ENCODE peak calls at places on chromosomes 12 and 14, in nine cellular contexts. H is GM23248; L is uterus; K is psoas muscle; B is thoracic aorta; C is mesenchymal stem cell; O is cardiac muscle cell; D is CD8-positive, alpha-beta T cell; Z is pancreas. T is an unnamed sample. For H3K4me1 and H3K36me3, the result is how much of the 10 kb centered on the place peaks cover.

GRCh38 chr12:70920251-70920851 is at the start of gene PTPRR:
- DNase-seq in O (peak), K (no peak), Z (peak), D (no peak), B (no peak), L (no peak), C (no peak), H (no peak), T (no peak)

GRCh38 chr12:120181991-120182631 is 12.4 kb downstream of the GCN1 start:
- DNase-seq in C (peak), L (no peak), B (no peak), K (peak), H (peak), O (no peak), Z (no peak), D (no peak), T (peak)

GRCh38 chr12:6791931-6792520 is 2.7 kb downstream of the CD4 start:
- DNase-seq in C (no peak), K (no peak), O (no peak), L (no peak), B (no peak), H (no peak), Z (no peak), D (no peak), T (no peak)

GRCh38 chr12:120710805-120711296 is 593 bp downstream of the UNC119B start:
- DNase-seq in C (peak), H (peak), K (peak), L (peak), Z (peak), D (peak), B (no peak), O (peak), T (peak)

GRCh38 chr12:2531371-2531770 is 263.4 kb upstream of the FKBP4 start:
- DNase-seq in H (no peak), B (no peak), D (no peak), C (peak), Z (no peak), L (no peak), O (no peak), K (no peak), T (no peak)

GRCh38 chr12:4107436-4107878 is 166.1 kb upstream of the CCND2 start:
- DNase-seq in H (peak), D (peak), B (no peak), C (peak), L (peak), Z (no peak), K (no peak), O (peak), T (peak)

GRCh38 chr12:77189463-77189862 is 124.1 kb upstream of the E2F7 start:
- DNase-seq in C (peak), H (peak), B (no peak), Z (no peak), L (no peak), D (no peak), O (no peak), K (no peak), T (peak)

GRCh38 chr14:90368946-90369721 is 27.7 kb upstream of the CALM1 start:
- DNase-seq in L (no peak), K (no peak), H (peak), B (no peak), Z (no peak), O (no peak), C (peak), D (no peak), T (no peak)

GRCh38 chr12:98895086-98895651 is 250.1 kb downstream of the APAF1 start:
- DNase-seq in H (no peak), Z (peak), C (no peak), D (no peak), K (peak), B (no peak), L (no peak), O (peak), T (peak)

GRCh38 chr12:42756841-42757661 is 167.5 kb upstream of the PRICKLE1 start:
- DNase-seq in B (no peak), O (peak), C (peak), D (no peak), L (peak), H (peak), K (no peak), Z (no peak), T (peak)

GRCh38 chr12:59736786-59737185 is 141.0 kb downstream of the SLC16A7 start:
- DNase-seq in L (no peak), B (no peak), Z (no peak), H (peak), C (peak), D (no peak), O (no peak), K (no peak), T (peak)

GRCh38 chr12:31363826-31364225 is 37.9 kb upstream of the SINHCAF start:
- DNase-seq in B (no peak), C (no peak), H (no peak), K (no peak), O (no peak), L (no peak), D (no peak), Z (no peak), T (no peak)

GRCh38 chr12:89768586-89769482 is 60.2 kb upstream of the ATP2B1 start:
- DNase-seq in Z (no peak), L (no peak), B (no peak), O (no peak), D (no peak), H (peak), K (no peak), C (peak), T (peak)

GRCh38 chr12:69685810-69686209 is 13.3 kb downstream of the BEST3 start:
- DNase-seq in K (no peak), H (peak), L (no peak), B (no peak), D (no peak), C (no peak), Z (no peak), O (no peak), T (peak)

GRCh38 chr14:39229222-39229543 is 4.5 kb upstream of the MIA2 start:
- DNase-seq in B (no peak), H (peak), Z (no peak), K (no peak), O (no peak), D (peak), C (no peak), L (no peak), T (no peak)

GRCh38 chr14:69770559-69770958 is 3.6 kb downstream of the SRSF5 start:
- DNase-seq in O (no peak), H (no peak), B (no peak), D (no peak), K (no peak), C (no peak), L (no peak), Z (no peak), T (no peak)
- H3K4me1 ChIP-seq in O (under half), H (under half), B (under half), D (half or more), K (under half), C (under half), L (under half), Z (under half), T (under half)

GRCh38 chr14:74892745-74893144 is 11.0 kb downstream of the DLST start:
- DNase-seq in O (no peak), K (no peak), D (no peak), B (no peak), C (no peak), H (no peak), L (no peak), Z (no peak), T (no peak)

GRCh38 chr14:74890262-74890661 is 8.5 kb downstream of the DLST start:
- DNase-seq in L (no peak), Z (no peak), O (no peak), H (no peak), C (no peak), D (no peak), B (no peak), K (no peak), T (no peak)

GRCh38 chr14:74893614-74894091 is 11.9 kb downstream of the DLST start:
- DNase-seq in O (no peak), Z (no peak), K (no peak), B (no peak), H (no peak), D (no peak), L (no peak), C (no peak), T (no peak)

GRCh38 chr14:74888164-74889158 is 6.7 kb downstream of the DLST start:
- DNase-seq in L (no peak), C (peak), Z (no peak), D (no peak), O (no peak), K (no peak), H (peak), B (no peak), T (no peak)

GRCh38 chr14:74891870-74892269 is 10.2 kb downstream of the DLST start:
- DNase-seq in B (no peak), H (peak), Z (no peak), D (no peak), O (no peak), C (no peak), K (no peak), L (no peak), T (peak)
- H3K36me3 ChIP-seq in B (half or more), H (half or more), Z (under half), D (half or more), O (half or more), C (under half), K (under half), L (under half), T (half or more)

DNA sequence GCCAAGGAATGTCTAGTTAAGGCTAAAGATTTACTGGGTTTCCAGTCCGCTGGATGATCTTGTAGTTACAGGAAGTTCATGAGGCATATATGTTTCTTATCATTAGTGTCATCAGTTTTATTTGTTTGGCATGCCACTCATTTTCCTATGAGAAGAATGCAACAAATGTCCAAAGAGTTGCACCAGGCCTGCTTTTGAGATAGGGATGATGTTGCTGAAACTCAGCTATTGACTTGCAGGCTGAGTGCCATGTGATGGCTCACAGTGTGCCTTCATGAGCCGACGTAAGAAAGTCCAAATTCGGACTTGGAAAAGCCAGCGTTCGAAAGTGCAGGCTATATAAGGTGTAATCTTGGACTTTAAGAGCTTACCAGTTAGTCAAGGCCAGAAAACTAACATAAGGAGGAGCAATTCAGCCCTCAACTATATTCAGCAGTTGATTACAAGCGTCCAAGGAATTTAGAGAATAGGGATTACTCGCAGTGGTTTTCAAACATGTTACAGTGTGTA is 101.4 kb downstream of the LGMN start:
- DNase-seq in O (peak), B (no peak), H (peak), K (no peak), C (peak), Z (no peak), L (peak), D (no peak), T (peak)
- H3K4me1 ChIP-seq in O (under half), B (under half), H (half or more), K (under half), C (under half), Z (under half), L (under half), D (half or more), T (half or more)

GRCh38 chr14:53401646-53402045 is 248.5 kb upstream of the DDHD1 start:
- DNase-seq in O (no peak), L (no peak), K (no peak), D (no peak), B (no peak), H (no peak), C (peak), Z (no peak), T (no peak)

GRCh38 chr14:53399057-53399456 is 245.9 kb upstream of the DDHD1 start:
- DNase-seq in H (peak), Z (no peak), K (no peak), O (no peak), C (peak), B (no peak), L (no peak), D (no peak), T (peak)
- H3K36me3 ChIP-seq in H (under half), Z (under half), K (under half), O (under half), C (under half), B (under half), L (under half), D (under half), T (under half)

DNA sequence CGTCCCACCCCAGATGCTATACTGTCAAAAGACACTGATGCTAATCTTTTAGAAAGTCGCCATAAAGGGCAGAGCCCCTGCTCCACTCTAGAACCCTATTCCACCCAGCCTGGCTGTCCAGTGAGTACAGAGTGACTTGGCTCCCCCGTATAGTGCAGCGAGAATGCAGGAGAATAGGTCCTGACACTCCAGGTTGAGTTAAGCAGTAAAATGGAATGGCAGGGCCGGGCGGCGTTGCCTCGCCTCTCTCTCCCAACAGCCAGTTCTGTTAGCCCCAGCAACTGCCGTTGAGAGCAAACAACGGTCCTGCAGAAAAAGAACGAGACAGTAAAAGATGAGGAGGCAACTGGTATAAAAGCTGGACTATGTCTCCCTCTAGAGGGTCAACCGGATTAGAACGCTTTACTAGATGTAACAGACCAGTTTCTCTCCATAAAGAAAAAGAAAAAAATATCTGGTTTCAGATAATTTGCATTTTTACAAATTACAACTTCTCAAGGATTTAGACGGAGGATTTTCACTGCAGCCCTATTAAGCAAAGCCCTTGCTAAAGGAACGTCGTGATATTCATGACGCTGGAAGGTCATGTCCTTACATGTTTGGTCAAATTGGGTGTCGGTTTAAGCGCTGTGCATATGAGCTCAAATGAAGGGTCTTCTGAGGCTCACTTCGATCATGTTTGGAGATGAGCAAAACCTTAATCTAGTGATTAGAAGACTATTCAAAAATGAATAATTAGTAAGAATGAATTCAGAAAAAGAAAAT is 67.5 kb upstream of the USP15 start:
- DNase-seq in K (peak), C (peak), H (peak), O (peak), B (no peak), D (peak), Z (peak), L (peak), T (peak)
- H3K4me1 ChIP-seq in K (under half), C (under half), H (under half), O (under half), B (under half), D (under half), Z (under half), L (under half), T (under half)

GRCh38 chr12:124347335-124347734 is 52.4 kb downstream of the RFLNA start:
- DNase-seq in C (no peak), K (no peak), H (no peak), O (no peak), Z (no peak), D (no peak), B (no peak), L (no peak), T (no peak)

GRCh38 chr12:124347805-124348658 is 53.1 kb downstream of the RFLNA start:
- DNase-seq in Z (no peak), L (no peak), D (peak), H (peak), K (no peak), O (no peak), C (no peak), B (no peak), T (peak)

GRCh38 chr12:124346425-124347168 is 51.7 kb downstream of the RFLNA start:
- DNase-seq in L (no peak), K (no peak), Z (no peak), B (no peak), C (no peak), O (no peak), D (no peak), H (no peak), T (no peak)

GRCh38 chr12:124344526-124344925 is 49.6 kb downstream of the RFLNA start:
- DNase-seq in Z (no peak), B (no peak), C (no peak), D (no peak), H (no peak), O (no peak), L (no peak), K (no peak), T (no peak)

DNA sequence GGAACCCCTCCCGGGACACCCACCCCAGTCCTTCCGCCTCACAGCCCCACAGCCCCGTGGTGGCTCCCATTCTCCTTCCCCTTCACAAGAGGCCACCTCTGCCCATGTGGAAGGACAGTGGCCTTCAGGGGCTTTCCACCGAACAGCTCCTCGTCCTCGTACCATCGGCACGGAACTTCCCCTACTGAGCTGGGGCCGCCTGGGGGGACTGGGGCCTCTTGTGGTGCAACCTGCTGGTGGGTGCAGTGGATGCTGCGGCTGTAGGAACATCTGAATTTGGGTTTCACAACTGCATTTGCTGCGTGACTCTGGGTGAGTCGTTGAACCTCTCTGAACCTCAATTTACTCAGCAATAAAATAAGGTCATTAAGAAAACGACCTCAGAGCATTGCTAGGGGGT is 50.9 kb downstream of the RFLNA start:
- DNase-seq in H (peak), Z (no peak), C (no peak), B (no peak), O (no peak), K (no peak), L (no peak), D (no peak), T (no peak)
- H3K36me3 ChIP-seq in H (half or more), Z (half or more), C (half or more), B (half or more), O (half or more), K (under half), L (under half), D (under half), T (half or more)

GRCh38 chr12:110547090-110547489 is 36.0 kb downstream of the PPTC7 start:
- DNase-seq in Z (no peak), L (no peak), K (no peak), H (no peak), C (peak), B (no peak), D (no peak), O (no peak), T (no peak)
- H3K4me1 ChIP-seq in Z (under half), L (under half), K (half or more), H (under half), C (under half), B (under half), D (under half), O (half or more), T (half or more)

DNA sequence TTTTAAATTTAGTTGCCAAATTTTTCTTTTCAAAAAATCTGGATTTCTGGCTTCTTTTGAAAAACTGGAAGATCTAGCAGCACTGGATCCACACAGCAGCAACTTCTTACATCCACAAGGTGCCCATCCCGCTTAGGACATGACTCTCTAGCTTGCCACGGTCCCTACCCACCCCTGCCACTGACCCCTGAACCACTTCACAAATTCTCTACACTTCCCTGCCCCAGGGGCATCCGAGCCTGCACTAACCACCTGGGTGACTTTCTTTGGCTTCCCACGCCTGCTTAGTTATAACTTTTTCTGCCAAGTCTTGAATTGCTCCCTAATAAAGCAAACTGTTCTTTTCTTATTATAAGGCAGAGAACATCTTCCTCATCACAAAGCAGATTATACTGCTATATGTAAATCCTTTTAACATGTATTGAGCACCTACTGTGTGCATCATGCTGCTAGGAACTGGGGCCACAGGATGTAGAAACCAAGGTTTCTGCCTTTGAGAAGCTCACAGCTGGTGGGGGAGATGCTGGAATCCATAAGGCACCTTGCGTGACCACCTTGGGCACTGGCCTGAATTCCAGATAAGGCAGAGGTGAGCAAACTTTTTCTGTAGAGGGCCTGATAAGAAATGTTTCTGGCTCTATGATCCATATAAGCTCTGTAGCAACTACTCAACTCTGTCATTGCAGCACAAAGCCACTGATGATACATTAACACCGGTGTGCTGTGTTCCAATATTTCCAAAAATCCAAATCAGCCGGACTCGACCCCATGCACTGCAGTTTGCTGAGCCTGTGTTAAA is 59.8 kb downstream of the ACTN1 start:
- DNase-seq in K (no peak), H (no peak), B (no peak), L (no peak), Z (no peak), O (no peak), D (no peak), C (no peak), T (no peak)
- H3K36me3 ChIP-seq in K (under half), H (half or more), B (under half), L (under half), Z (under half), O (under half), D (under half), C (half or more), T (half or more)